ENCODE peak calls at places on chromosome 9, in six cellular contexts. V, J, R, E, K and X are unnamed samples.

GRCh38 chr9:77817590-77818311 is 169.6 kb upstream of the GNA14 start:
- DNase-seq in K (no peak), R (no peak), J (no peak), V (no peak), E (no peak), X (no peak)

GRCh38 chr9:73153793-73154227 is 2.1 kb downstream of the ANXA1 start:
- DNase-seq in R (no peak), E (no peak), V (no peak), K (peak; percentile 64), J (no peak), X (no peak)

GRCh38 chr9:128633601-128634000 is 23.0 kb downstream of the DYNC2I2 start:
- DNase-seq in E (no peak), J (no peak), V (no peak), K (no peak), R (no peak), X (no peak)

GRCh38 chr9:136773386-136774044 is 9.2 kb upstream of the LCN15 start:
- DNase-seq in E (no peak), V (no peak), K (no peak), J (peak; percentile 33), R (peak; percentile 62), X (no peak)

GRCh38 chr9:135661801-135662560 is 1.1 kb upstream of the LCN9 start:
- DNase-seq in R (peak; percentile 12), V (no peak), J (no peak), K (no peak), E (no peak), X (no peak)

GRCh38 chr9:88460583-88461332 is 72.5 kb downstream of the SPIN1 start:
- DNase-seq in R (no peak), J (no peak), E (no peak), V (no peak), K (peak; percentile 11), X (no peak)

GRCh38 chr9:63817622-63818518 is 1467.1 kb downstream of the FOXD4L5 start:
- DNase-seq in V (peak; percentile 85), E (peak; percentile 19), R (peak; percentile 72), K (peak; percentile 3), J (peak; percentile 54), X (peak; percentile 79)

GRCh38 chr9:137298983-137299521 is 3.0 kb downstream of the NRARP start:
- DNase-seq in K (no peak), V (no peak), E (no peak), J (no peak), R (no peak), X (no peak)

GRCh38 chr9:123450096-123450495 is 94.1 kb downstream of the CRB2 start:
- DNase-seq in E (no peak), V (no peak), R (no peak), K (no peak), J (no peak), X (no peak)

GRCh38 chr9:135752281-135753204 is 50.6 kb downstream of the KCNT1 start:
- DNase-seq in E (no peak), K (no peak), V (no peak), J (no peak), R (no peak), X (no peak)

GRCh38 chr9:33884856-33885701 is 68.1 kb downstream of the UBE2R2 start:
- DNase-seq in E (peak; percentile 55), K (peak; percentile 9), V (no peak), R (no peak), J (no peak), X (no peak)

GRCh38 chr9:83715221-83715620 is 7.5 kb upstream of the UBQLN1 start:
- DNase-seq in R (no peak), J (no peak), K (no peak), E (no peak), V (no peak), X (no peak)

GRCh38 chr9:127463382-127463781 is 12.1 kb downstream of the LRSAM1 start:
- DNase-seq in V (no peak), K (no peak), R (no peak), J (no peak), E (no peak), X (no peak)

GRCh38 chr9:125850231-125850630 is 103.1 kb downstream of the PBX3 start:
- DNase-seq in J (no peak), K (no peak), V (no peak), R (no peak), E (no peak), X (no peak)

GRCh38 chr9:131738293-131738692 is 1.6 kb downstream of the RAPGEF1 start:
- DNase-seq in K (no peak), J (no peak), V (no peak), E (no peak), R (no peak), X (no peak)

GRCh38 chr9:135933114-135933513 is 25.8 kb upstream of the CAMSAP1 start:
- DNase-seq in R (no peak), V (no peak), E (no peak), J (no peak), K (no peak), X (no peak)

GRCh38 chr9:124505006-124505900 is 1.9 kb downstream of the NR5A1 start:
- DNase-seq in E (no peak), R (no peak), J (no peak), V (no peak), K (no peak), X (no peak)

GRCh38 chr9:114272739-114273431 is 50.0 kb upstream of the ORM1 start:
- DNase-seq in V (peak; percentile 1), J (no peak), R (no peak), K (no peak), E (no peak), X (no peak)

GRCh38 chr9:95822583-95823431 is 52.7 kb upstream of the ERCC6L2 start:
- DNase-seq in E (no peak), R (no peak), J (no peak), K (peak; percentile 78), V (no peak), X (no peak)

GRCh38 chr9:14532716-14533115 is 160.5 kb downstream of the ZDHHC21 start:
- DNase-seq in V (no peak), E (no peak), K (no peak), J (no peak), R (no peak), X (no peak)

GRCh38 chr9:93235278-93235960 is 51.5 kb downstream of the WNK2 start:
- DNase-seq in E (no peak), R (no peak), K (no peak), J (no peak), V (peak; percentile 30), X (no peak)

GRCh38 chr9:125370786-125371185 is 109.2 kb downstream of the GAPVD1 start:
- DNase-seq in J (no peak), E (no peak), K (no peak), R (no peak), V (no peak), X (no peak)

GRCh38 chr9:114334490-114334889 is 4.8 kb downstream of the ORM2 start:
- DNase-seq in R (no peak), E (no peak), V (no peak), J (no peak), K (no peak), X (no peak)

GRCh38 chr9:555493-555892 is 286.0 kb upstream of the DMRT1 start:
- DNase-seq in R (no peak), K (no peak), E (no peak), J (no peak), V (no peak), X (no peak)

GRCh38 chr9:111853450-111853827 is 43.2 kb upstream of the UGCG start:
- DNase-seq in R (no peak), J (no peak), E (no peak), K (peak; percentile 90), V (no peak), X (no peak)

GRCh38 chr9:2013688-2014087 is 1.5 kb upstream of the SMARCA2 start:
- DNase-seq in E (no peak), V (no peak), R (no peak), K (peak; percentile 70), J (no peak), X (no peak)

DNA sequence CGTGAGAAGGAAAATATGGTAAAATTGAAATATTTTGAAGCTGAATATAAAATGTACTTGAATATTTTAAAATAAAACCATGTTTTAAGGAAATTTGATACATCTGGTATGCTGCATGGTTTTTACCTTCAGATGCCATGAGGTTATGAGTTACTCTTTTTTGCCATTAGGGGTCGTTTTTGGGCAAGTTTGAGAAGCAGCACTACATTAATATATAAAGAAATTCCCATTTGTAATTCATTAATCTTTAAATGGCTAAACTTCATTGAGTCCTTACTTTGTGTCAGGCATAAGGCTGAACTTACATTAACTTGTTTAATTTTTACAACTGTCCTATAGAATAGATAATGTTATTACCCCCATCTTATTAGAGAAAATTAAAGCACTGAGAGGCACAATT is 152.3 kb downstream of the KDM4C start:
- DNase-seq in J (no peak), R (no peak), E (no peak), V (no peak), K (peak; percentile 25), X (no peak)
- TF ChIP-seq CTCF in J (peak; percentile 69), R (no peak), E (peak; percentile 30), V (peak; percentile 23), K (peak; percentile 62), X (no peak)

GRCh38 chr9:29830815-29831214 is 2257.5 kb upstream of the C9orf72 start:
- DNase-seq in E (peak; percentile 44), V (no peak), K (no peak), R (no peak), J (peak; percentile 63), X (no peak)
- TF ChIP-seq CTCF in E (peak; percentile 31), V (no peak), K (no peak), R (peak; percentile 40), J (peak; percentile 26), X (no peak)

DNA sequence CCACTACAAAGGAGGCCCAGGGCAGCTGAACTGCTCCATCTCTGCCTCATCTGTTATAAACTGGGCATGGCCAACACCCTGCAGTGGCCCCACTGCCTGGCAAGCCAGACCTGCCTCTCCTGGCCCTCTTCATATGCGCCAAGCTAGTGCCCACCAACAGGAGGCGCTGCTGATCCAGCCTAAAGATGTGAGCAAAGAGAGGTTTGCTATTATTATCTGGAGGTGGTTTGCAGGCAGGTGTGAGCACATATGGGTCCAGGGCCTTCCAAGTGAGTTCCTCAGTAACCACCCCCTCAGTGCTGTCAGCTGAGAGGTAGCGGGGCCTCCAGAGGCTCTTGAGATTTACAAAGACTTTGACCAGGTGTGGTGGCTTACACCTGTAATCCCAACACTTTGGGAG is 232.2 kb downstream of the SYK start:
- DNase-seq in R (no peak), E (peak; percentile 14), K (no peak), J (peak; percentile 54), V (peak; percentile 69), X (no peak)
- TF ChIP-seq CTCF in R (peak; percentile 46), E (peak; percentile 14), K (peak; percentile 38), J (peak; percentile 82), V (peak; percentile 6), X (no peak)

GRCh38 chr9:5265939-5266338 is 34.7 kb downstream of the INSL4 start:
- DNase-seq in R (no peak), V (no peak), J (no peak), E (no peak), K (no peak), X (no peak)
- TF ChIP-seq CTCF in R (no peak), V (no peak), J (no peak), E (no peak), K (no peak), X (no peak)

DNA sequence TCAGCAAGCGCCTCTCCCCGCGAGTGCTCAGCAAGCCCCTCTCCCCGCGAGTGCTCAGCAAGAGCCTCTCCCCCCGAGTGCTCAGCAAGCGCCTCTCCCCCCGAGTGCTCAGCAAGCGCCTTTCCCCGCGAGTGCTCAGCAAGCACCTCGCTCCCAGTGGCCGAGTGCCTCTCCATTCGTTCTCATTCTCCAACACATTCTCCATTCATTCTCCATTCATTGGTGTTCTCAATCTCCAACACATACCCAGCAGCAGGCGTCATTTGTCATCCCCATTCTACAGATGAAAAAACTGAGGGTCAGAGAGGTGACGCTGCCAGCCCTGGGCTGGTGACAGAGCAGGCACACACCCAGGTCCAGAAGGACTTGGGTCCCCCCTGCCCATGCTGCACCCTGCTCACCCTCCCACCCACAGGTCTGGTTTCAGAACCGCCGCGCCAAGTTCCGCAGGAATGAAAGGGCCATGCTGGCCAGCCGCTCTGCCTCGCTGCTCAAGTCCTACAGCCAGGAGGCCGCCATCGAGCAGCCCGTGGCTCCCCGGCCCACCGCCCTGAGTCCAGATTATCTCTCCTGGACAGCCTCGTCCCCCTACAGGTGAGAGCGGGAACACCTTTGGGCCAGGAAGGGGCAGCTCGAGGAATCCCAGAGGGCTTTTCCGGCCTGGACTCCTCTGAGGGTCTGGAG is 32.5 kb downstream of the PTGES start:
- DNase-seq in J (peak; percentile 64), E (no peak), V (no peak), K (no peak), R (no peak), X (no peak)
- TF ChIP-seq CTCF in J (peak; percentile 70), E (no peak), V (no peak), K (peak; percentile 20), R (peak; percentile 14), X (no peak)